ENCODE peak calls at places on chromosomes 13 and 19, in eight cellular contexts. C is endothelial cell, F is T-helper 17 cell, W is activated gamma-delta T cell treated with Interleukin-2 at 50 U/mL for 16 hours, M is NCI-H69, J is foreskin fibroblast, G is fibroblast of the conjunctiva, Z is dermis blood vessel endothelial cell. L is an unnamed sample.

GRCh38 chr19:55672418-55672817 is 2.6 kb upstream of the EPN1 start:
- DNase-seq in J (peak; percentile 34), F (no peak), G (no peak), M (no peak), Z (no peak), W (no peak), C (no peak), L (no peak)

GRCh38 chr19:39432677-39433025 is 3.1 kb downstream of the RPS16 start:
- DNase-seq in Z (no peak), M (no peak), J (no peak), F (no peak), G (no peak), C (no peak), W (no peak), L (no peak)

GRCh38 chr13:24274452-24274971 is 34.9 kb upstream of the C1QTNF9 start:
- DNase-seq in J (no peak), W (peak; percentile 36), Z (no peak), F (peak; percentile 40), C (no peak), M (no peak), G (no peak), L (no peak)

GRCh38 chr19:13959962-13960862 is 7.9 kb downstream of the DCAF15 start:
- DNase-seq in G (no peak), F (no peak), M (no peak), W (no peak), C (peak; percentile 55), J (peak; percentile 19), Z (peak; percentile 48), L (no peak)

GRCh38 chr13:42001580-42001979 is 40.7 kb upstream of the VWA8 start:
- DNase-seq in C (peak; percentile 4), M (peak; percentile 4), Z (no peak), G (no peak), W (no peak), F (no peak), J (peak; percentile 92), L (no peak)

GRCh38 chr13:28557725-28558124 is 62.8 kb upstream of the FLT1 start:
- DNase-seq in W (no peak), M (no peak), F (no peak), C (no peak), G (no peak), J (no peak), Z (no peak), L (no peak)

GRCh38 chr13:82370306-82370705 is 1512.0 kb downstream of the SLITRK1 start:
- DNase-seq in Z (no peak), W (no peak), M (no peak), J (peak; percentile 12), G (no peak), F (no peak), C (no peak), L (no peak)

GRCh38 chr13:35014606-35015005 is 72.5 kb downstream of the NBEA start:
- DNase-seq in Z (no peak), W (no peak), J (no peak), C (no peak), G (no peak), F (no peak), M (peak; percentile 76), L (no peak)

GRCh38 chr13:111282425-111282824 is 38.0 kb upstream of the TEX29 start:
- DNase-seq in F (no peak), W (no peak), C (no peak), J (no peak), M (peak; percentile 84), G (no peak), Z (no peak), L (no peak)

GRCh38 chr19:7505288-7505681 is 10.6 kb upstream of the ZNF358 start:
- DNase-seq in F (no peak), W (no peak), G (no peak), J (no peak), C (peak; percentile 23), M (peak; percentile 65), Z (no peak), L (no peak)

GRCh38 chr19:53904909-53905308 is 4.2 kb upstream of the CACNG7 start:
- DNase-seq in C (no peak), G (no peak), F (no peak), M (no peak), Z (no peak), J (no peak), W (no peak), L (no peak)

GRCh38 chr19:45499196-45500180 is 1.2 kb downstream of the PPM1N start:
- DNase-seq in W (peak; percentile 46), G (peak; percentile 22), F (peak; percentile 48), Z (peak; percentile 36), M (peak; percentile 87), C (peak; percentile 32), J (peak; percentile 67), L (peak; percentile 23)

GRCh38 chr13:76903544-76904162 is 17.4 kb upstream of the KCTD12 start:
- DNase-seq in G (peak; percentile 76), M (peak; percentile 67), Z (peak; percentile 94), C (peak; percentile 75), J (peak; percentile 86), F (peak; percentile 27), W (peak; percentile 65), L (peak; percentile 66)

GRCh38 chr19:1265611-1266115 is 3.5 kb upstream of the CIRBP start:
- DNase-seq in C (no peak), M (peak; percentile 61), G (no peak), Z (peak; percentile 54), W (peak; percentile 65), F (no peak), J (peak; percentile 98), L (no peak)

GRCh38 chr13:94073006-94073744 is 406.3 kb downstream of the DCT start:
- DNase-seq in W (no peak), F (no peak), J (peak; percentile 90), M (peak; percentile 69), Z (no peak), G (peak; percentile 67), C (no peak), L (no peak)

GRCh38 chr19:50844296-50844935 is 10.3 kb upstream of the KLK3 start:
- DNase-seq in C (no peak), J (no peak), M (peak; percentile 96), F (no peak), W (no peak), Z (no peak), G (no peak), L (no peak)

GRCh38 chr13:24619302-24619701 is 60.9 kb upstream of the ATP12A start:
- DNase-seq in Z (no peak), C (no peak), M (no peak), J (no peak), F (no peak), G (no peak), W (no peak), L (no peak)

GRCh38 chr19:4058696-4059492 is 7.8 kb downstream of the ZBTB7A start:
- DNase-seq in M (peak; percentile 34), C (no peak), J (no peak), W (no peak), Z (no peak), F (no peak), G (no peak), L (no peak)

GRCh38 chr19:46303702-46304397 is 7.0 kb downstream of the HIF3A start:
- DNase-seq in J (peak; percentile 75), F (no peak), M (peak; percentile 35), G (no peak), W (no peak), C (peak; percentile 80), Z (peak; percentile 41), L (peak; percentile 64)

GRCh38 chr19:30406220-30406944 is 34.2 kb downstream of the ZNF536 start:
- DNase-seq in W (no peak), C (peak; percentile 67), J (peak; percentile 66), Z (no peak), G (no peak), F (no peak), M (no peak), L (peak; percentile 16)

GRCh38 chr13:95199896-95200295 is 101.4 kb downstream of the ABCC4 start:
- DNase-seq in J (no peak), M (no peak), C (no peak), F (no peak), G (no peak), Z (no peak), W (no peak), L (no peak)

GRCh38 chr13:95352486-95352885 is 51.2 kb upstream of the ABCC4 start:
- DNase-seq in Z (no peak), J (no peak), C (no peak), M (no peak), F (no peak), G (no peak), W (no peak), L (no peak)

GRCh38 chr13:58528351-58528750 is 896.8 kb downstream of the PCDH17 start:
- DNase-seq in C (no peak), G (no peak), W (no peak), M (no peak), F (no peak), J (no peak), Z (no peak), L (no peak)

GRCh38 chr13:23674795-23675640 is 104.8 kb downstream of the TNFRSF19 start:
- DNase-seq in C (no peak), F (no peak), W (no peak), M (no peak), G (peak; percentile 64), Z (no peak), J (peak; percentile 96), L (no peak)

GRCh38 chr13:46580362-46580839 is 27.4 kb downstream of the LRCH1 start:
- DNase-seq in C (no peak), G (no peak), F (no peak), W (no peak), M (no peak), Z (no peak), J (no peak), L (no peak)

GRCh38 chr19:40756502-40757110 is 5.6 kb downstream of the SNRPA start:
- DNase-seq in G (no peak), Z (no peak), C (no peak), F (no peak), W (no peak), J (no peak), M (no peak), L (no peak)

GRCh38 chr19:43101950-43102349 is 19.4 kb upstream of the PSG2 start:
- DNase-seq in J (no peak), G (no peak), C (no peak), W (no peak), Z (no peak), M (no peak), F (no peak), L (no peak)

GRCh38 chr13:74111901-74112824 is 22.0 kb downstream of the KLF12 start:
- DNase-seq in G (no peak), W (no peak), Z (no peak), F (no peak), J (no peak), M (no peak), C (no peak), L (no peak)

GRCh38 chr19:17331254-17331558 is 3.4 kb downstream of the ANO8 start:
- DNase-seq in M (peak; percentile 75), J (no peak), W (no peak), C (no peak), G (no peak), F (no peak), Z (no peak), L (no peak)